ENCODE peak calls at places on chromosomes 5 and 9, in seven cellular contexts. Q is activated CD8-positive, alpha-beta memory T cell treated with anti-CD3 and anti-CD28 coated beads, Interleukin-2, amount 50 U/mL, for 48 hours; O is endothelial cell; H is foreskin fibroblast; Y is type B pancreatic cell; W is naive thymus-derived CD8-positive, alpha-beta T cell; P is hypothalamus. D is an unnamed sample.

GRCh38 chr5:137808503-137809135 is 54.5 kb upstream of the HNRNPA0 start:
- DNase-seq in P (no peak), H (no peak), Y (no peak), W (no peak), O (no peak), Q (no peak), D (no peak)

GRCh38 chr9:126545116-126545515 is 68.6 kb upstream of the LMX1B start:
- DNase-seq in Y (no peak), Q (no peak), H (no peak), O (no peak), P (no peak), W (no peak), D (no peak)

GRCh38 chr9:126283799-126284465 is 42.7 kb upstream of the MVB12B start:
- DNase-seq in W (no peak), P (no peak), O (no peak), Q (no peak), Y (no peak), H (no peak), D (peak; percentile 30)

GRCh38 chr5:94615843-94616242 is 2.6 kb downstream of the KIAA0825 start:
- DNase-seq in O (no peak), Q (no peak), Y (no peak), P (no peak), W (no peak), H (no peak), D (no peak)

GRCh38 chr9:130522233-130522808 is 57.1 kb upstream of the FUBP3 start:
- DNase-seq in H (no peak), P (no peak), Q (no peak), Y (no peak), W (no peak), O (no peak), D (no peak)

GRCh38 chr5:56422060-56422762 is 189.1 kb upstream of the ANKRD55 start:
- DNase-seq in Q (no peak), O (no peak), H (no peak), P (no peak), W (no peak), Y (no peak), D (no peak)

GRCh38 chr5:55988979-55989612 is 5.7 kb downstream of the IL6ST start:
- DNase-seq in W (no peak), P (no peak), Y (no peak), O (no peak), Q (no peak), H (no peak), D (no peak)

GRCh38 chr5:132103380-132103951 is 29.9 kb downstream of the CSF2 start:
- DNase-seq in H (peak; percentile 93), Y (no peak), O (no peak), W (peak; percentile 28), Q (peak; percentile 79), P (no peak), D (peak; percentile 89)

GRCh38 chr9:114238919-114239879 is 83.7 kb upstream of the ORM1 start:
- DNase-seq in O (no peak), P (no peak), Q (no peak), Y (no peak), W (no peak), H (peak; percentile 79), D (no peak)

GRCh38 chr5:140185409-140185808 is 10.4 kb downstream of the CYSTM1 start:
- DNase-seq in Y (no peak), Q (no peak), O (no peak), P (no peak), W (no peak), H (no peak), D (no peak)

GRCh38 chr9:20200900-20201495 is 412.2 kb upstream of the SLC24A2 start:
- DNase-seq in Q (no peak), P (no peak), H (no peak), Y (no peak), W (no peak), O (no peak), D (no peak)

GRCh38 chr5:134103998-134104612 is 10.4 kb upstream of the TCF7 start:
- DNase-seq in H (no peak), W (no peak), Q (peak; percentile 73), P (no peak), Y (no peak), O (no peak), D (peak; percentile 76)

GRCh38 chr5:5497132-5497748 is 74.8 kb downstream of the ICE1 start:
- DNase-seq in Y (no peak), P (peak; percentile 7), O (peak; percentile 56), Q (no peak), W (no peak), H (peak; percentile 58), D (peak; percentile 65)

GRCh38 chr9:114433086-114433485 is 45.3 kb upstream of the AKNA start:
- DNase-seq in P (no peak), H (no peak), Y (no peak), W (no peak), O (no peak), Q (peak; percentile 34), D (peak; percentile 46)

GRCh38 chr5:123785160-123786001 is 273.4 kb downstream of the CSNK1G3 start:
- DNase-seq in O (no peak), Y (no peak), W (no peak), Q (no peak), P (no peak), H (peak; percentile 53), D (no peak)

GRCh38 chr5:98060148-98060547 is 713.3 kb upstream of the RGMB start:
- DNase-seq in Y (no peak), O (no peak), Q (no peak), P (no peak), H (no peak), W (no peak), D (no peak)

GRCh38 chr5:157236423-157236822 is 29.5 kb upstream of the CYFIP2 start:
- DNase-seq in W (no peak), Y (no peak), O (no peak), Q (no peak), H (no peak), P (no peak), D (no peak)

GRCh38 chr9:14326264-14326826 is 12.4 kb upstream of the NFIB start:
- DNase-seq in Y (no peak), W (no peak), Q (no peak), P (no peak), H (no peak), O (no peak), D (no peak)

GRCh38 chr5:133605323-133605722 is 7.0 kb downstream of the FSTL4 start:
- DNase-seq in Y (no peak), Q (no peak), O (no peak), W (no peak), P (no peak), H (no peak), D (no peak)

GRCh38 chr5:78835176-78835575 is 149.9 kb downstream of the ARSB start:
- DNase-seq in H (no peak), Q (no peak), O (no peak), W (no peak), Y (no peak), P (no peak), D (no peak)

GRCh38 chr9:137606734-137607138 is 1.2 kb downstream of the ARRDC1 start:
- DNase-seq in H (no peak), Y (no peak), Q (no peak), O (no peak), P (no peak), W (no peak), D (no peak)

GRCh38 chr5:76720988-76721569 is 5.2 kb downstream of the F2R start:
- DNase-seq in Y (no peak), Q (no peak), H (no peak), W (no peak), O (no peak), P (no peak), D (no peak)

GRCh38 chr5:172939045-172939444 is 20.2 kb upstream of the RPL26L1 start:
- DNase-seq in Y (no peak), P (no peak), W (no peak), H (no peak), Q (no peak), O (peak; percentile 27), D (no peak)

GRCh38 chr9:73667749-73668148 is 516.1 kb downstream of the ANXA1 start:
- DNase-seq in P (no peak), O (no peak), Y (no peak), Q (no peak), H (no peak), W (no peak), D (no peak)

GRCh38 chr9:126551812-126552211 is 61.9 kb upstream of the LMX1B start:
- DNase-seq in P (no peak), W (no peak), O (no peak), H (no peak), Q (no peak), Y (no peak), D (no peak)

GRCh38 chr9:89639961-89640360 is 35.1 kb downstream of the GADD45G start:
- DNase-seq in Q (no peak), Y (no peak), W (no peak), O (no peak), P (no peak), H (no peak), D (no peak)

GRCh38 chr5:90640484-90641059 is 82.0 kb downstream of the ADGRV1 start:
- DNase-seq in P (no peak), H (no peak), Y (no peak), O (no peak), Q (no peak), W (no peak), D (no peak)

GRCh38 chr5:59768204-59769040 is 125.1 kb downstream of the PDE4D start:
- DNase-seq in Q (peak; percentile 52), W (no peak), H (peak; percentile 72), O (peak; percentile 30), P (peak; percentile 10), Y (peak; percentile 76), D (peak; percentile 64)

GRCh38 chr9:100160021-100160420 is 61.0 kb downstream of the INVS start:
- DNase-seq in O (no peak), P (no peak), Y (no peak), W (no peak), Q (no peak), H (no peak), D (no peak)

GRCh38 chr5:176415240-176416122 is 858 bp downstream of the CLTB start:
- DNase-seq in Y (no peak), P (no peak), Q (no peak), H (peak; percentile 69), O (peak; percentile 14), W (no peak), D (no peak)

GRCh38 chr9:113390192-113390960 is 10.7 kb downstream of the ALAD start:
- DNase-seq in W (no peak), Y (no peak), Q (no peak), H (no peak), P (no peak), O (no peak), D (no peak)

GRCh38 chr5:143014017-143014651 is 244.0 kb downstream of the ARHGAP26 start:
- DNase-seq in Y (no peak), P (no peak), H (no peak), W (no peak), Q (peak; percentile 71), O (peak; percentile 61), D (peak; percentile 72)

GRCh38 chr5:76953551-76954382 is 922 bp downstream of the CRHBP start:
- DNase-seq in W (no peak), P (no peak), Y (no peak), H (no peak), O (peak; percentile 40), Q (peak; percentile 53), D (no peak)

GRCh38 chr9:22129633-22130032 is 120.5 kb upstream of the CDKN2B start:
- DNase-seq in H (no peak), O (no peak), Y (no peak), Q (no peak), P (no peak), W (no peak), D (no peak)

GRCh38 chr5:85967681-85968080 is 650.1 kb upstream of the COX7C start:
- DNase-seq in H (no peak), O (no peak), Q (no peak), P (no peak), W (no peak), Y (no peak), D (no peak)

GRCh38 chr9:69027355-69028097 is 8.0 kb upstream of the FXN start:
- DNase-seq in O (peak; percentile 43), Y (no peak), P (no peak), Q (no peak), H (peak; percentile 32), W (peak; percentile 8), D (peak; percentile 57)

GRCh38 chr5:132387649-132388117 is 18.2 kb downstream of the SLC22A5 start:
- DNase-seq in P (no peak), O (no peak), H (peak; percentile 95), W (no peak), Q (no peak), Y (peak; percentile 66), D (no peak)

GRCh38 chr5:135689506-135689905 is 110.7 kb upstream of the CXCL14 start:
- DNase-seq in H (no peak), P (no peak), Q (no peak), W (no peak), O (no peak), Y (no peak), D (no peak)

D was measured in activated effector memory CD4-positive, alpha-beta T cell treated with anti-CD3 and anti-CD28 coated beads, Interleukin-2, amount 50 U/mL, for 16 hours.